ENCODE peak calls at places on chromosome 6, in eight cellular contexts. M, J, D, C, K, R, F and Z are unnamed samples.

GRCh38 chr6:17021539-17021889 is 80.3 kb upstream of the STMND1 start:
- DNase-seq in K (no peak), J (no peak), M (no peak), F (no peak), R (no peak), C (no peak), D (peak), Z (no peak)

GRCh38 chr6:150074651-150075416 is 5.9 kb upstream of the ULBP3 start:
- DNase-seq in D (no peak), F (no peak), J (no peak), K (no peak), C (no peak), M (no peak), R (no peak), Z (no peak)

GRCh38 chr6:35089935-35090505 is 51.1 kb downstream of the TCP11 start:
- DNase-seq in M (no peak), K (peak), C (peak), D (peak), F (peak), R (no peak), J (no peak), Z (no peak)

GRCh38 chr6:36116943-36117342 is 13.4 kb upstream of the MAPK13 start:
- DNase-seq in R (no peak), D (no peak), C (no peak), J (no peak), M (no peak), K (no peak), F (no peak), Z (no peak)

GRCh38 chr6:44730771-44731391 is 343.4 kb downstream of the CDC5L start:
- DNase-seq in M (no peak), J (no peak), R (no peak), K (no peak), F (no peak), C (peak), D (peak), Z (no peak)

GRCh38 chr6:156396068-156396771 is 381.0 kb upstream of the ARID1B start:
- DNase-seq in D (no peak), J (no peak), R (peak), K (no peak), C (no peak), M (no peak), F (no peak), Z (no peak)

GRCh38 chr6:53805016-53805415 is 10.2 kb downstream of the LRRC1 start:
- DNase-seq in C (no peak), J (no peak), F (no peak), D (no peak), M (no peak), K (no peak), R (no peak), Z (no peak)

GRCh38 chr6:158797331-158798202 is 21.6 kb downstream of the EZR start:
- DNase-seq in F (no peak), K (peak), M (no peak), J (no peak), D (peak), C (peak), R (no peak), Z (no peak)

GRCh38 chr6:138410972-138411667 is 7.1 kb downstream of the HEBP2 start:
- DNase-seq in M (no peak), J (no peak), K (no peak), F (no peak), D (peak), C (peak), R (no peak), Z (no peak)

GRCh38 chr6:93784794-93785757 is 365.7 kb upstream of the EPHA7 start:
- DNase-seq in F (no peak), M (no peak), C (no peak), K (no peak), D (no peak), R (no peak), J (no peak), Z (no peak)

DNA sequence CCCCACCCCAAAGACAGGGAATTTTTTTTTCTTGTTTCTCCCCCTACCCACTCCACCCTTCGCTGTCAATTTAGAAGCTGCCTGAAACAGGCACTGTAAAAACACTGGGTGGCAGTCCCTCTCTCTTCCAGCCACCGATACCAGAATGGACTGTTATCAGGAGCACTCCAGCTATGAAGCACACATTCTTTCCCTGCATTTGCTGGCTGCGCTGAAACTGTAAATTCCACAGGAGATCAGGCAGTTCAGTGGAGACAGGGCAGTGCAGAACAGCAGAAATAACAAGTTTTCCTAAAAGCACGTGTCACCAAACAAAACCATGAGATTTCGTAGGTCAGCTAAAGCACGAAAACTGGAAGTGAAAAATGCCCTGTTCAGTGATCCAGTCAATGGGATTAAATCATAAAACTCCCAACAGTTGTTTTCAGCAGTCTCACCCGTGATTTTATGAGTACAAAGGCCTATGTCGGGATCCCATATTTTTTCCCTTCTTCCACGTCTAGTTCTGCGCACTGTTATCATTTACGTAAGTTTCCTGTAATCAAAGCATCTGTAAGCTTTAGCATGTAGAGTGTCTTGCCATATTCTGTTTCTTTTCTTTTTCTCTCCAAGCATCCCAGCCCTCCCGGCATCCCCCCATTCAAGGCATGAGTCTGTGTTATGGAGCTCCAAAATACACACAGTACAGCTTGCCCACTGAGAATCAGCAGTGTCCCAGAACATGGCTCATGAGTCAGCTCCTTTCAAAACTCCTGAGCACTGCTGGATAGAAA is 359.9 kb upstream of the EPHA7 start:
- DNase-seq in C (no peak), J (no peak), D (no peak), K (no peak), R (no peak), F (no peak), M (no peak), Z (no peak)
- TF ChIP-seq CTCF in C (no peak), J (no peak), D (no peak), K (no peak), R (no peak), F (no peak), M (no peak), Z (no peak)

DNA sequence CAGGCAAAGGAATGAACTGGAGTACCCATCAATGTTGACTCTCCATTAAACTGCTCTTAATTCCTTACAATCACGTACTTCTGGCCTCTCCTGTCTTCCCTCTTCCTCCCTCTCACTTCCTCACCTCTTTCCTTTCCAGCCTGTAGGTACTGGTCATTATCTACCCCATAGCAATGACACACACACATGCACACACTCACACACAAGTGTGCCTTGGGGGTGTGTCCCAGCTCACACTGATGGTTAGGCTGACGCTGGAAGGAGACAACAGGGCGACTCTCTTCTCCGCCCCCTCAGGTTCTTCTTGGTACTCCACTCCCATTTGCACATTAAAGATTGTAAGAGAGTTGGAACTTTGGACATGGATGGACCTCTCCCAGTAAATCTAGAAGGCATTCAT is 14.0 kb upstream of the SERPINB9 start:
- DNase-seq in J (no peak), R (no peak), C (no peak), D (no peak), F (no peak), M (no peak), K (no peak), Z (no peak)
- TF ChIP-seq CTCF in J (no peak), R (no peak), C (peak), D (no peak), F (no peak), M (no peak), K (no peak), Z (no peak)

GRCh38 chr6:12582421-12583110 is 134.0 kb upstream of the PHACTR1 start:
- DNase-seq in M (no peak), J (no peak), C (no peak), R (no peak), D (no peak), K (no peak), F (no peak), Z (no peak)
- TF ChIP-seq CTCF in M (no peak), J (no peak), C (no peak), R (no peak), D (no peak), K (no peak), F (no peak), Z (no peak)

DNA sequence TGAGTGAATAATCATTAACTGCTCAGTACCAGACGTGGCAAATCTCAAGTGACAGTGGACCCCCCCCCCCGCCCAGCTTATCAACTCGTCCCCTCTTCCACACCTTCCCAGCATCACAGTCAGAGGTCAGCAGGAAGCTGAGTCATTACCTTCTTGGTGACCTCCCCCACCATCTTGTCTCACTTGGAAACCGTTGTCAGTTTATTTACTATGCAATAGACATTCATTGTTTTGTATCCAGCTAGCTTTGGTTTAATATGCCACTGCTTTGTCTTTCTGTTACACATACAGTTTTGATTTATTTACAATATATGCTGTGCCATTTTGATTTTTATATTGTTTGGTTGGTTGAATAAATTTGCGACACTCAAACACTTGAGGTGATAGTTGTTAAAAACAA is 158.1 kb downstream of the QKI start:
- DNase-seq in M (no peak), C (no peak), R (no peak), F (no peak), D (peak), J (no peak), K (no peak), Z (no peak)
- TF ChIP-seq CTCF in M (no peak), C (no peak), R (no peak), F (no peak), D (no peak), J (no peak), K (no peak), Z (no peak)

DNA sequence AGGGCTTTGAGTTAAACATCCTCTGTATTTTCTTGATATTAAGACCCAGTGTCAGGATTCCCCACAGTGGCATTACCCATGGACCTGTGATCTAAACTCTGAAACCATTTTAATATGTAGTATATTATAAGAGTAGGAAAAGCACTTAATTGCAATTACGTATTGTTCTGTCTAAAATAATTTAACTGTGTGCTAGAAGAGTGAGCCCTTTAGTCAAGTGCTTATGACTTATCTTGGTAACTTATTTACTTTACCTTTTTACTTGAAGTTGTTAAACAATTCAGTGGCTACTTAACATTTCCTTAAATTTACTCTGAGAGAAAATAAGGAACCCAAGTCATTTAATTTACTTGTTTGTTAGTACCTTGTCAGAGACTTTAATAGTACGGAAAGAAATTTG is 173.6 kb downstream of the CDKAL1 start:
- DNase-seq in J (no peak), K (no peak), R (no peak), M (no peak), D (no peak), C (no peak), F (no peak), Z (no peak)
- TF ChIP-seq CTCF in J (no peak), K (no peak), R (no peak), M (no peak), D (no peak), C (no peak), F (no peak), Z (no peak)

DNA sequence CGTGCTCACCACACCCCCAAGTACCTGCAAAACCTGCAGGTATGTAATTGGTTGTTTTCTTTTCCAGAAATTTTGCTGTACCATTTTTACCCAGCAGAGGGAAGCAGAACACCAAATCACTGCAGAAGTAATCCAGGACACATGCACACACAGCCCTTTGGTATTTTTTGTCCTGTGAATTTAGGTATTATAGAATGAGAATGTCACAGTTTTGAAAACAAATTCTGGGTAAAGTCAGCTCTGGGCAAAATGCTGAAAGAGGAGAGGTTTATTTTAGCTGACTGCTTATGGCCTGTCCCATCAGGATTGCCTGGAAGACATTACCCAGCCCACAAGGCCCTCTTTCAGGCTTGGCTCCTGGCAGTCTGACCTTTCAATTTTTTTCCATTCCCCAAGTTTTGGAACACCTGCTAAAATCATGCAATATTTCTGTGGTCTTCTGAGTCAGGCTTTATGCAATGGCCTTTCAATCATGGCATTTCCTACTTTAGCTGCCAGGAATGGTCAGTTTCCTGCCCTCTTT is 3.5 kb upstream of the EFHC1 start:
- DNase-seq in J (no peak), R (no peak), K (no peak), D (peak), C (peak), F (peak), M (no peak), Z (no peak)
- TF ChIP-seq CTCF in J (peak), R (peak), K (peak), D (peak), C (peak), F (peak), M (peak), Z (peak)